ENCODE peak calls at places on chromosomes 1 and 21, in nine cellular contexts. O is heart right ventricle, C is left ventricle myocardium inferior, F is kidney, U is aorta, Y is thyroid gland, L is HL-60, T is body of pancreas, Q is psoas muscle. N is an unnamed sample.

GRCh38 chr1:184504012-184504694 is 117.3 kb downstream of the C1orf21 start:
- DNase-seq in O (no peak), C (no peak), F (no peak), U (no peak), Y (no peak), L (no peak), T (no peak), Q (no peak), N (no peak)

GRCh38 chr1:52574594-52574993 is 21.7 kb upstream of the TUT4 start:
- DNase-seq in O (no peak), C (no peak), F (no peak), U (no peak), Y (no peak), L (no peak), T (no peak), Q (no peak), N (no peak)

GRCh38 chr1:114075546-114076249 is 78.0 kb downstream of the SYT6 start:
- DNase-seq in O (no peak), C (no peak), F (no peak), U (no peak), Y (no peak), L (no peak), T (no peak), Q (no peak), N (no peak)

GRCh38 chr1:169024800-169025253 is 81.7 kb upstream of the ATP1B1 start:
- DNase-seq in O (no peak), C (no peak), F (no peak), U (no peak), Y (peak), L (no peak), T (no peak), Q (no peak), N (no peak)

GRCh38 chr1:83802023-83802422 is 196.9 kb downstream of the TTLL7 start:
- DNase-seq in O (no peak), C (no peak), F (no peak), U (no peak), Y (no peak), L (no peak), T (no peak), Q (no peak), N (no peak)

GRCh38 chr1:69777933-69778332 is 210.2 kb downstream of the LRRC7 start:
- DNase-seq in O (no peak), C (no peak), F (no peak), U (no peak), Y (no peak), L (no peak), T (no peak), Q (no peak), N (peak)

GRCh38 chr1:167128261-167129227 is 34.7 kb downstream of the STYXL2 start:
- DNase-seq in O (no peak), C (no peak), F (no peak), U (no peak), Y (no peak), L (no peak), T (no peak), Q (no peak), N (no peak)

GRCh38 chr1:107514841-107515240 is 374.0 kb downstream of the NTNG1 start:
- DNase-seq in O (no peak), C (no peak), F (no peak), U (no peak), Y (no peak), L (no peak), T (no peak), Q (no peak), N (no peak)

GRCh38 chr1:74731399-74732052 is 1.3 kb downstream of the CRYZ start:
- DNase-seq in O (no peak), C (no peak), F (no peak), U (no peak), Y (no peak), L (no peak), T (peak), Q (no peak), N (no peak)

GRCh38 chr1:24379733-24380315 is 33.8 kb downstream of the STPG1 start:
- DNase-seq in O (no peak), C (no peak), F (no peak), U (no peak), Y (no peak), L (no peak), T (no peak), Q (no peak), N (no peak)

GRCh38 chr1:213418268-213419068 is 367.4 kb downstream of the RPS6KC1 start:
- DNase-seq in O (no peak), C (no peak), F (no peak), U (no peak), Y (no peak), L (no peak), T (no peak), Q (no peak), N (no peak)

GRCh38 chr21:44299458-44300261 is at the start of gene PFKL:
- DNase-seq in O (peak), C (peak), F (peak), U (peak), Y (peak), L (peak), T (peak), Q (peak), N (peak)

GRCh38 chr1:12566484-12567287 is 51.3 kb downstream of the DHRS3 start:
- DNase-seq in O (no peak), C (no peak), F (no peak), U (no peak), Y (no peak), L (no peak), T (no peak), Q (no peak), N (no peak)

GRCh38 chr1:26999440-26999987 is 6.0 kb downstream of the TRNP1 start:
- DNase-seq in O (peak), C (peak), F (peak), U (peak), Y (peak), L (no peak), T (peak), Q (peak), N (no peak)

GRCh38 chr1:244674446-244674845 is 21.5 kb downstream of the DESI2 start:
- DNase-seq in O (no peak), C (no peak), F (no peak), U (no peak), Y (no peak), L (no peak), T (no peak), Q (no peak), N (no peak)

GRCh38 chr1:200351826-200352549 is 57.8 kb downstream of the ZNF281 start:
- DNase-seq in O (no peak), C (no peak), F (no peak), U (no peak), Y (no peak), L (peak), T (peak), Q (no peak), N (peak)

GRCh38 chr1:17520041-17520440 is 19.5 kb upstream of the ARHGEF10L start:
- DNase-seq in O (no peak), C (no peak), F (peak), U (no peak), Y (peak), L (no peak), T (peak), Q (no peak), N (no peak)

GRCh38 chr21:32978346-32979270 is 47.1 kb upstream of the OLIG2 start:
- DNase-seq in O (no peak), C (no peak), F (no peak), U (no peak), Y (no peak), L (no peak), T (no peak), Q (no peak), N (no peak)

GRCh38 chr1:155196893-155197638 is 10.6 kb downstream of the THBS3 start:
- DNase-seq in O (no peak), C (no peak), F (peak), U (peak), Y (no peak), L (no peak), T (peak), Q (peak), N (no peak)

GRCh38 chr1:155193275-155193990 is 14.3 kb downstream of the THBS3 start:
- DNase-seq in O (peak), C (peak), F (peak), U (peak), Y (peak), L (peak), T (peak), Q (peak), N (no peak)

GRCh38 chr1:155196103-155196892 is 11.4 kb downstream of the THBS3 start:
- DNase-seq in O (no peak), C (no peak), F (peak), U (peak), Y (no peak), L (no peak), T (no peak), Q (peak), N (no peak)

GRCh38 chr1:155197901-155198546 is 9.7 kb downstream of the THBS3 start:
- DNase-seq in O (no peak), C (no peak), F (peak), U (peak), Y (no peak), L (no peak), T (no peak), Q (peak), N (no peak)

DNA sequence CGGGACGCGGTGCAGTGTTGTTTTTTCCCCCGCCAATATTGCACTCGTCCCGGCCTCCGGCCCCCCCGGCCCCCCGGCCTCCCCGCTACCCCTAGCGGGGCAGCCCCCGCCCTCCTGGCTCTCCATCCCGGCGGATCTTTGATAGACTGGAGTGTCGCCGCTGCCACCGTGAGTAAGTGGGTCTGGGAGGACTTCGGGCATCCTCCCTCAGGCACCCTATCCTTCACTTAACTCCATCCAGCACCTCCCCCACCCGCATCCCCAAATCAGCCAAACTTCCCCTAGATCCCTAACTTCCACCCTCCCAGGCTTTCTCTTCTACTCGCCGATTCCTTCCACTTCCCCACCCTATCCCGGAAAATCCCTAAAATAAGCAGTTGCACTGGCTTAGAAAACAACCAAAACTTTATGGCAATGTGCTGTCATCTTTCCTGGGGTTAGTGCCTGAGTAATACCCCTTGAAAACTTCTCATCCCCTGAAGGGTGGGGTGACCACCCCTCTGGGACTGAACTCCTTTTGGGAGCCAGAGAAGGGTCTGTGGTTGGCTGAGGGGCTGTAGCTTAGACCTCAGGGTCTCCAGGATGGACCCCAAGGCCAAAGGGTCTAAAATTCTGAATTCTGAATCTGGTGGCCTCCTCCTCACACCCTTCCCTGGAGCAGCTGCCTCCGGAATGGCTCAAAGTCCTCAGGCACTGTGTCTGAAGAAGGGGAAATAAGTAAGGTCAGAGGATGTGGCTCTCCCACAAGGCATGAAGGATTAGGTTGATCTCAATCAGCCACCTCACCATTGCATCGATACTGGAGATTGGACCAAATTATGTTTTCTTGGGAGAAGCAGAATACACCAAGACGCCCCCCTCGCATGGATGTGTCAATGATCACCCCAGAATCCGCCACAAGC is 12.2 kb downstream of the THBS3 start:
- DNase-seq in O (no peak), C (no peak), F (peak), U (peak), Y (no peak), L (no peak), T (no peak), Q (peak), N (no peak)
- H3K4me3 ChIP-seq in O (peak), C (peak), F (peak), U (peak), Y (no peak), L (peak), T (no peak), Q (peak), N (peak)

DNA sequence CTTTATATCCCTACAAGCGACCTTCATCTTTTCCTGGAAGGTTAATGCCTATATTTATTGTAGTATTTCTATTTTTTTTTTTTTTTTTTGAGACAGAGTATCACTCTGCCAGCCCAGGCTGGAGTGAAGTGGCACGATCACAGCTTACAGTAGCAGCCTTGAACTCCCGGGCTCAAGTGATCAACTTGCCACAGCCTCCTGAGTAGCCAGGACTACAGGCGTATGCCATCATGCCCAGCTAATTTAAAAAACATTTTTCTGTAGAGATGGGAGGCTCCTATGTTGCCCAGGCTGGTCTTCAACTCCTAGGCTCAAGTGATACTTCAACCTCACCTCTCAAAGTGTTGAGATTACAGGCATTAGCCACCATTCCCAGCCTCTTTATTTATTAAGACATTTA is 89.2 kb downstream of the ASH1L start:
- DNase-seq in O (no peak), C (no peak), F (no peak), U (no peak), Y (no peak), L (no peak), T (no peak), Q (no peak), N (no peak)
- H3K4me3 ChIP-seq in O (no peak), C (no peak), F (no peak), U (no peak), Y (no peak), L (no peak), T (no peak), Q (no peak), N (no peak)

GRCh38 chr1:35808376-35809155 is 750 bp downstream of the AGO4 start:
- DNase-seq in O (peak), C (peak), F (peak), U (peak), Y (peak), L (peak), T (peak), Q (peak), N (no peak)

GRCh38 chr1:35807614-35808375 is at the start of gene AGO4:
- DNase-seq in O (peak), C (peak), F (peak), U (peak), Y (peak), L (peak), T (peak), Q (peak), N (no peak)

GRCh38 chr1:35809156-35810095 is 1.6 kb downstream of the AGO4 start:
- DNase-seq in O (no peak), C (no peak), F (no peak), U (no peak), Y (no peak), L (no peak), T (no peak), Q (no peak), N (no peak)

DNA sequence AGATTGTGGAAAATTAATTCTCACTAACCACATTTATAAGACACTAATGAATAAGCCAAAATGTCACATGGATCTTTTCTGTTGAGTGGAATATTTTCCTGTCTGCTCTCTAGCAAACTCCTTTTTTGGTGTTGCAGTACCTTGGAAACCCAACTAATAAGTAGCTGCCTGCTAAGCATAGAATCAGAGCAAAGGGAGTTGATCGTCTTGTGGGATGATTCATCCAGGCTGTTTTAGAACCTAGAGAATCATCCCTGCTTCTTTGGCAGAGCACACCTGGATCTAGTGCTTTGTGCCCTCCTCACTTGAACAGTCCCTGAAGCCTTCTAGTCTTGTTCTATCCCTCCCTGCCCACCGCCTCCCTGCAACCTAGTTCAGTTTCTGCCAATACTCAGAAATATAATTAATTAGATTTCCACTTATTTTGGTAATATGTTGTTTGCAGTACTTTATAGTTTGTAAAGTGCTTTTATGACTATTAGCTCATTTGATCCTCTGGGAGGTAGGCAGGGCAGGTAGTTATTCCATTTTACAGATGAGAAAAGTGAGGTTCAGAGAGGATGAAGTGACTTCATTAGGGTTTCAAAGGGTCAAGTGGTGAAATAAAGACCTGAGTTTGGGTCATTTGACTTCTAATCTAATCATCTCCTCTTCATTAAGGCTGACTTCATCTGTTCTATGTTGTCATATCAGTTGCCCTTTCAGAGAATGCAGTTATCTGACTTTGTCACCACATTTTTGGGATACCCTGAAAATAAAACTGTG is 2.5 kb downstream of the AGO4 start:
- DNase-seq in O (no peak), C (no peak), F (no peak), U (no peak), Y (no peak), L (no peak), T (no peak), Q (no peak), N (no peak)
- H3K4me3 ChIP-seq in O (no peak), C (no peak), F (no peak), U (no peak), Y (no peak), L (no peak), T (no peak), Q (peak), N (no peak)

GRCh38 chr1:77281491-77282186 is at the start of gene AK5:
- DNase-seq in O (no peak), C (peak), F (peak), U (peak), Y (peak), L (peak), T (peak), Q (peak), N (no peak)

GRCh38 chr1:77282187-77282865 is 507 bp downstream of the AK5 start:
- DNase-seq in O (no peak), C (no peak), F (peak), U (peak), Y (peak), L (peak), T (no peak), Q (no peak), N (no peak)

GRCh38 chr1:77282866-77283539 is 1.2 kb downstream of the AK5 start:
- DNase-seq in O (no peak), C (no peak), F (no peak), U (peak), Y (peak), L (no peak), T (no peak), Q (no peak), N (no peak)

GRCh38 chr1:77279929-77280328 is 1.9 kb upstream of the AK5 start:
- DNase-seq in O (no peak), C (no peak), F (no peak), U (no peak), Y (no peak), L (peak), T (no peak), Q (no peak), N (peak)

DNA sequence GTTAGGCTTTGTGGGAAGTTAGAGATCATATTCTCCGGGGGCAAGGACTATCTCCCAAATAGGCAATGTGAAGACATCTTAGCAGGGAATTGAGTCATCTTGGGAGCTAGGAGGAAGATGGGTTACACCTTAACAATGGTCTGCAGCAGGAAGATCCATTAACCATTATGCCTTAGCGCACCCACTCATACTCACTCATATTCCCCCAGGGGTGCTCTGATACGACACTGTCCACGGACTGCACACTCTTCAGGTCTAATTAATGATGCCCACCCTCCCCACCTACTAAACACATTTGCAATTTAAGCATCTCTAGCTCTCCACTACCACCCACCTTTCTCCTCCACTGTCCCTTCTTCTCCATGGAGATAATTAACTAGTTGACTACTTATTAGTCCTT is 857 bp upstream of the AK5 start:
- DNase-seq in O (no peak), C (no peak), F (no peak), U (no peak), Y (no peak), L (no peak), T (no peak), Q (no peak), N (no peak)
- H3K4me3 ChIP-seq in O (no peak), C (no peak), F (no peak), U (no peak), Y (no peak), L (no peak), T (no peak), Q (no peak), N (no peak)

N was measured in Jurkat, Clone E6-1.